ENCODE peak calls at places on chromosomes 13 and 19, in five cellular contexts. H is neural progenitor cell, R is ascending aorta, D is ovary, J is uterus. Y is an unnamed sample. For H3K4me1, the result is how much of the 10 kb centered on the place peaks cover.

GRCh38 chr13:61768175-61768574 is 352.5 kb upstream of the PCDH20 start:
- DNase-seq in H (no peak), R (no peak), D (no peak), J (no peak), Y (no peak)

GRCh38 chr19:19552811-19553210 is 14.7 kb downstream of the CILP2 start:
- DNase-seq in H (peak), R (no peak), D (no peak), J (no peak), Y (peak)

GRCh38 chr19:11205939-11206570 is 8.7 kb upstream of the KANK2 start:
- DNase-seq in H (no peak), R (no peak), D (no peak), J (no peak), Y (peak)

GRCh38 chr13:99572921-99573320 is 71.6 kb downstream of the TM9SF2 start:
- DNase-seq in H (no peak), R (no peak), D (no peak), J (no peak), Y (no peak)

GRCh38 chr19:51110666-51110971 is 2.4 kb upstream of the CTU1 start:
- DNase-seq in H (no peak), R (no peak), D (no peak), J (no peak), Y (no peak)

GRCh38 chr13:38141792-38142191 is 207.9 kb upstream of the UFM1 start:
- DNase-seq in H (no peak), R (no peak), D (no peak), J (no peak), Y (no peak)

GRCh38 chr19:7772752-7773291 is 9.8 kb downstream of the CLEC4M start:
- DNase-seq in H (no peak), R (no peak), D (no peak), J (no peak), Y (no peak)

GRCh38 chr13:106570354-106570822 is 2.5 kb upstream of the ARGLU1 start:
- DNase-seq in H (peak), R (peak), D (peak), J (peak), Y (no peak)

GRCh38 chr19:57004418-57004817 is 115.4 kb upstream of the USP29 start:
- DNase-seq in H (no peak), R (no peak), D (no peak), J (no peak), Y (no peak)

GRCh38 chr13:34321986-34322385 is 504.0 kb downstream of the RFC3 start:
- DNase-seq in H (no peak), R (no peak), D (no peak), J (no peak), Y (no peak)

GRCh38 chr13:105363747-105364177 is 1171.7 kb downstream of the EFNB2 start:
- DNase-seq in H (peak), R (no peak), D (no peak), J (no peak), Y (no peak)

GRCh38 chr19:17183858-17184271 is 31.3 kb upstream of the USE1 start:
- DNase-seq in H (no peak), R (no peak), D (no peak), J (no peak), Y (peak)

GRCh38 chr19:10368101-10368803 is 12.1 kb downstream of the TYK2 start:
- DNase-seq in H (no peak), R (no peak), D (no peak), J (no peak), Y (no peak)

GRCh38 chr13:91878491-91878890 is 480.1 kb downstream of the GPC5 start:
- DNase-seq in H (no peak), R (no peak), D (no peak), J (no peak), Y (no peak)

GRCh38 chr13:24218977-24219376 is 58.5 kb downstream of the SPATA13 start:
- DNase-seq in H (no peak), R (no peak), D (no peak), J (no peak), Y (no peak)

GRCh38 chr13:24361138-24361537 is 51.8 kb downstream of the C1QTNF9 start:
- DNase-seq in H (no peak), R (no peak), D (no peak), J (no peak), Y (no peak)

GRCh38 chr13:37621811-37622361 is 23.3 kb upstream of the POSTN start:
- DNase-seq in H (no peak), R (no peak), D (no peak), J (peak), Y (no peak)

GRCh38 chr13:50512602-50513527 is 330.6 kb downstream of the DLEU7 start:
- DNase-seq in H (peak), R (no peak), D (peak), J (peak), Y (peak)

GRCh38 chr19:9940778-9941177 is 4.5 kb upstream of the OLFM2 start:
- DNase-seq in H (no peak), R (no peak), D (no peak), J (no peak), Y (no peak)

GRCh38 chr19:12330340-12330739 is 3.1 kb downstream of the ZNF563 start:
- DNase-seq in H (no peak), R (no peak), D (no peak), J (no peak), Y (no peak)
- H3K4me1 ChIP-seq in H (under half), R (under half), D (under half), J (under half), Y (under half)

DNA sequence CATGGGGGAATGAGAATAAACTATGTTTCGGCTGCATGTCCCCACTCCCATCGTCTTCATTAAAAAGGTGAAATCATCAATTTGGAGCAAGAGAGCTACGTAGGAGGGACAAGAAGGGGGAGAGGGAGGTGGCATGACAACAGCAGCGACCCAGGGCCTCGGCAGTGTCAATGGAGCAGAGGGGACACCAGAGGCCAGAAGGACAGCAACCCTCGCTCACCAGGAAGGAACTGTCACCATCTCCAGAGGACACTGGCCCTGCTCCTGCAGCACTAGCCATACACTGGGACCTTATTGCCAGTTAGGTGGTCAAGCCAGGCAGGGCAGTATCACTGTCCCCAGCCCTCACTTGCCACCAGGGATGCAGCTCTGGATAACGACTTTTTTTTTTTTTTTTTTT is 34.2 kb downstream of the NAXD start:
- DNase-seq in H (no peak), R (no peak), D (no peak), J (no peak), Y (no peak)
- H3K4me1 ChIP-seq in H (under half), R (under half), D (under half), J (under half), Y (under half)

GRCh38 chr19:13929956-13930355 is 8.3 kb downstream of the PODNL1 start:
- DNase-seq in H (no peak), R (no peak), D (no peak), J (no peak), Y (no peak)

GRCh38 chr19:13926715-13927114 is 11.5 kb downstream of the PODNL1 start:
- DNase-seq in H (no peak), R (no peak), D (no peak), J (no peak), Y (no peak)

GRCh38 chr19:13929340-13929739 is 8.9 kb downstream of the PODNL1 start:
- DNase-seq in H (no peak), R (no peak), D (no peak), J (no peak), Y (no peak)

GRCh38 chr19:13923194-13923987 is 14.8 kb downstream of the PODNL1 start:
- DNase-seq in H (no peak), R (no peak), D (no peak), J (no peak), Y (no peak)

GRCh38 chr19:13925990-13926389 is 12.2 kb downstream of the PODNL1 start:
- DNase-seq in H (no peak), R (no peak), D (no peak), J (no peak), Y (no peak)
- H3K4me1 ChIP-seq in H (under half), R (under half), D (under half), J (under half), Y (under half)

DNA sequence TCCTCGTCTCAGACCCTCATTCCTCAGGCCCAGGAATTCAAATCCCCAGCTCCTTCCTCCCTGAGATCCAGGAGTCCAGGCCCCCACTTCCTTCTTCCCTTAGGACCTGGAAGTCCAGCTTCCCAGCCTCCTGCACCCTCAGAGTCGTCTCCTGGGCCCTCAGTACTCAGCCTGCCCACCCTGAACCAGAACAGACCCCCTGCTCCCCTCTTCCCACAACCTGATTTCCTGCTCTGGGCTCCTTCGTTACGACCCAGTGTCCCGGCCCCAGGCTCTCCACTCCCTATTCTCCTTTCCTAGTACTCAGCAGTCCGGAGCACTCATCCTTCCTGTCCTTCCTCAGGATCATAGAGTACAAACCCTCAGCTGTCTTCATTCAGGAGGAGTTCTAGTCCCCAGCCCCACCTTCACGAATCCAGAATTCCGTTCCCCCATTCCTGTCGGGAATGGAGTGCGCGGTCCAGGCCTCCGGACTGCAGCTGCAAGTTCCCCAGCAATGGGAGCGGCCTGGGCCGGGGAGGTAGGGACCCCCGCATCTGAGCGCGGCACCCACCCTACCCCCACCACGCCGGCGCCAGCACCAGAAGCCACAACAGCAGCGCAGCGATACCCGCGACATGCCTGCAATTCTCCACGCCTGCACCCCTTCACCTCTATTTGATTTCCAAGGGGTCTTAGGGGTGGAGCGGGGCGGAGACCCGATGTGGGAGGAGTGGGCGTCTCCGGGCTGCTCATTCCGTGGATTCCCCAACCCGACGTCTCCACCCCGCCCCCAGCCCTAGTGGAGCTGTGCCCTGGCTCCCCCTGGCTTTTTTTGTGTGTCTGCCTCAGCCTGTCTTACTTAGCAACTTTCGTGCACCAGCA is 12.7 kb downstream of the EGLN2 start:
- DNase-seq in H (peak), R (no peak), D (peak), J (peak), Y (no peak)
- H3K4me1 ChIP-seq in H (under half), R (under half), D (under half), J (under half), Y (under half)

Y was measured in OCI-LY7.